ENCODE peak calls at places on chromosomes 11 and 22, in five cellular contexts. E, G, H, L and Z are unnamed samples.

GRCh38 chr22:48663297-48663696 is 1164.4 kb downstream of the BRD1 start:
- DNase-seq in G (no peak), E (no peak), L (no peak), H (no peak), Z (no peak)

GRCh38 chr11:134144744-134145143 is 75.9 kb downstream of the JAM3 start:
- DNase-seq in H (no peak), L (no peak), G (no peak), E (no peak), Z (no peak)

GRCh38 chr11:131498631-131499053 is 128.2 kb downstream of the NTM start:
- DNase-seq in G (no peak), E (no peak), H (no peak), L (no peak), Z (no peak)

GRCh38 chr11:313787-314547 is at the start of gene IFITM1:
- DNase-seq in L (peak; percentile 91), E (no peak), H (no peak), G (peak; percentile 75), Z (peak; percentile 80)

GRCh38 chr11:64152841-64153691 is 12.8 kb downstream of the MACROD1 start:
- DNase-seq in G (no peak), H (peak; percentile 48), E (peak; percentile 59), L (peak; percentile 35), Z (peak; percentile 83)

GRCh38 chr11:68273056-68273738 is 1.4 kb upstream of the C11orf24 start:
- DNase-seq in H (no peak), L (no peak), G (no peak), E (no peak), Z (no peak)

GRCh38 chr11:8792636-8793035 is 110.0 kb downstream of the RPL27A start:
- DNase-seq in E (no peak), H (no peak), G (no peak), L (no peak), Z (no peak)

GRCh38 chr11:5928811-5929210 is 13.2 kb upstream of the OR56A3 start:
- DNase-seq in G (no peak), E (no peak), L (no peak), H (no peak), Z (no peak)

GRCh38 chr11:122981388-122982264 is at the start of gene BSX:
- DNase-seq in L (peak; percentile 26), E (peak; percentile 24), H (peak; percentile 61), G (peak; percentile 3), Z (no peak)

GRCh38 chr11:95341246-95341645 is 110.2 kb upstream of the SESN3 start:
- DNase-seq in H (peak; percentile 41), L (no peak), G (no peak), E (no peak), Z (no peak)

GRCh38 chr11:120536797-120537169 is 25.2 kb downstream of the GRIK4 start:
- DNase-seq in G (no peak), H (no peak), E (no peak), L (no peak), Z (no peak)

GRCh38 chr22:50207383-50208031 is 6.7 kb downstream of the SELENOO start:
- DNase-seq in G (no peak), H (no peak), L (no peak), E (no peak), Z (no peak)

GRCh38 chr22:39940757-39941305 is 19.4 kb upstream of the TMA7B start:
- DNase-seq in E (no peak), H (no peak), L (no peak), G (no peak), Z (no peak)

GRCh38 chr11:122229078-122229477 is 113.1 kb upstream of the BLID start:
- DNase-seq in H (peak; percentile 69), L (peak; percentile 54), G (no peak), E (no peak), Z (no peak)

GRCh38 chr22:48825802-48826520 is 1001.7 kb downstream of the BRD1 start:
- DNase-seq in E (no peak), H (no peak), L (no peak), G (no peak), Z (peak; percentile 39)

GRCh38 chr11:95453616-95454118 is 222.7 kb upstream of the SESN3 start:
- DNase-seq in L (peak; percentile 54), E (no peak), H (peak; percentile 46), G (no peak), Z (no peak)

GRCh38 chr11:91921974-91922373 is 302.6 kb upstream of the FAT3 start:
- DNase-seq in E (no peak), L (no peak), H (peak; percentile 48), G (no peak), Z (no peak)

GRCh38 chr11:102389253-102389652 is 42.2 kb downstream of the BIRC2 start:
- DNase-seq in H (no peak), L (no peak), E (no peak), G (no peak), Z (no peak)

GRCh38 chr11:69215784-69216415 is 60.2 kb downstream of the SMIM38 start:
- DNase-seq in H (peak; percentile 78), E (no peak), G (no peak), L (peak; percentile 38), Z (no peak)

GRCh38 chr11:69351460-69351859 is 57.5 kb downstream of the MYEOV start:
- DNase-seq in H (no peak), G (peak; percentile 35), E (no peak), L (peak; percentile 87), Z (no peak)

GRCh38 chr22:19524170-19525115 is at the start of gene CLDN5:
- DNase-seq in E (no peak), L (no peak), H (no peak), G (no peak), Z (no peak)

GRCh38 chr22:19056951-19057401 is 65.2 kb downstream of the DGCR2 start:
- DNase-seq in E (no peak), G (no peak), L (no peak), H (no peak), Z (no peak)

GRCh38 chr11:26297179-26297970 is 34.6 kb upstream of the ANO3 start:
- DNase-seq in H (peak; percentile 3), E (no peak), G (peak; percentile 66), L (peak; percentile 87), Z (no peak)

GRCh38 chr11:67267188-67268035 is 1.1 kb downstream of the GRK2 start:
- DNase-seq in H (no peak), E (peak; percentile 34), G (no peak), L (no peak), Z (peak; percentile 96)

GRCh38 chr11:66267379-66268209 is 845 bp upstream of the RAB1B start:
- DNase-seq in G (peak; percentile 54), L (peak; percentile 80), E (peak; percentile 83), H (peak; percentile 67), Z (peak; percentile 90)

GRCh38 chr11:91790346-91790745 is 434.3 kb upstream of the FAT3 start:
- DNase-seq in G (no peak), H (no peak), L (no peak), E (no peak), Z (no peak)

GRCh38 chr11:34146866-34147265 is 41.4 kb downstream of the NAT10 start:
- DNase-seq in H (no peak), L (no peak), E (no peak), G (no peak), Z (no peak)

GRCh38 chr11:1476946-1477736 is 9.4 kb downstream of the MOB2 start:
- DNase-seq in G (no peak), E (no peak), H (no peak), L (no peak), Z (no peak)

GRCh38 chr22:50243704-50244419 is 961 bp downstream of the TUBGCP6 start:
- DNase-seq in H (no peak), E (no peak), L (peak; percentile 7), G (no peak), Z (no peak)

GRCh38 chr11:85930879-85931366 is 75.7 kb downstream of the CCDC83 start:
- DNase-seq in E (no peak), H (no peak), G (no peak), L (no peak), Z (no peak)

GRCh38 chr22:21972293-21972779 is 10.3 kb downstream of the TOP3B start:
- DNase-seq in G (no peak), L (peak; percentile 33), H (peak; percentile 39), E (peak; percentile 37), Z (no peak)

GRCh38 chr11:16299884-16300778 is 56.2 kb downstream of the SOX6 start:
- DNase-seq in E (no peak), L (no peak), H (no peak), G (no peak), Z (no peak)

GRCh38 chr22:35172452-35172851 is 84.8 kb upstream of the HMGXB4 start:
- DNase-seq in L (no peak), E (no peak), H (no peak), G (no peak), Z (no peak)

GRCh38 chr11:2670541-2671100 is 29.2 kb downstream of the KCNQ1OT1 start:
- DNase-seq in G (no peak), L (no peak), E (no peak), H (no peak), Z (peak; percentile 8)
- H3K4me3 ChIP-seq in G (no peak overlapping the region), L (no peak overlapping the region), E (no peak overlapping the region), H (no peak overlapping the region), Z (no peak overlapping the region)

GRCh38 chr11:93832780-93833179 is 17.6 kb downstream of the VSTM5 start:
- DNase-seq in G (no peak), E (no peak), L (no peak), H (no peak), Z (no peak)
- H3K4me3 ChIP-seq in G (no peak overlapping the region), E (no peak overlapping the region), L (no peak overlapping the region), H (no peak overlapping the region), Z (no peak overlapping the region)

DNA sequence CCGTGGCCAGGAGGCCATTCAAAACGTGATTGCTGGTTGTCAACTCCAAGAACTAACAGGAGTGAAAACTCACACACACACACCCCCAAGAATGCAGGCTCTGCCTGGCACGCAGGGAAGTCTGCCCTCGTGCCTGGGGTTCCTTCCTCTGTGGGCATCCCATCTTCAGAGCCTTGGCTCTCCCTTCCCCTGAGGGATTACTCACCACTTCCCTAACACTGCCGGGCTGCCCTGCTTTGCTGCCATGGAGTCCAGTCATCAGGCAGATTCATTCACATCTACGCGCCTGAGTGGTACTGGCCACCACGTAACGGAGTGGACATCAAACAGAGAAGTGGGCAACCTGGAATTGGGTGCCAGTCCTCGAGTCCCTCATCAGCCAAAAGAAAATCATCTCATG is 120.7 kb upstream of the TMEM45B start:
- DNase-seq in G (no peak), L (no peak), E (no peak), H (peak; percentile 81), Z (no peak)
- H3K4me3 ChIP-seq in G (no peak overlapping the region), L (no peak overlapping the region), E (no peak overlapping the region), H (no peak overlapping the region), Z (no peak overlapping the region)

GRCh38 chr11:46235777-46236688 is 41.4 kb upstream of the CREB3L1 start:
- DNase-seq in L (peak; percentile 18), E (no peak), H (no peak), G (no peak), Z (no peak)

GRCh38 chr11:46238078-46238966 is 39.1 kb upstream of the CREB3L1 start:
- DNase-seq in E (peak; percentile 25), G (no peak), L (peak; percentile 82), H (peak; percentile 74), Z (peak; percentile 69)

GRCh38 chr11:46237248-46238077 is 40.0 kb upstream of the CREB3L1 start:
- DNase-seq in G (no peak), H (peak; percentile 79), L (peak; percentile 83), E (peak; percentile 32), Z (peak; percentile 60)

GRCh38 chr11:46238967-46239800 is 38.3 kb upstream of the CREB3L1 start:
- DNase-seq in L (peak; percentile 84), H (peak; percentile 88), G (no peak), E (peak; percentile 68), Z (peak; percentile 61)

DNA sequence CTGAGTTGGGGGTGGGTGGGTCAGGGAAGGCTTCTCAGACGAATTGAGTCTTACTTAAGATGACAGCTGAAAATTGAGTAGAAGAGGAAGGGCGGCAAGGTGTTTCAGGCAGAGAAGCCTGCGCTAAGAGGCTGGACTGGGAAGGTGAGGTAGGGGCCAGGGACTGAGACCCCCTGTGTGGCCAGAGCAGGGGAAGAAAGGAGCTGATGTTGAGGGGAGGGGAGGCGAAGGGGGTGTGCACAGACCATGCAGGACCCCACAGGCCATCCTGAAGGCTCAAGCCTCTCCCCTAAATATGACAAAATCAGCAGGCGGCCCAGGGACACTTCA is 40.6 kb upstream of the CREB3L1 start:
- DNase-seq in H (no peak), L (no peak), E (no peak), G (no peak), Z (no peak)
- H3K4me3 ChIP-seq in H (no peak overlapping the region), L (no peak overlapping the region), E (no peak overlapping the region), G (no peak overlapping the region), Z (no peak overlapping the region)